ENCODE peak calls at places on chromosomes 2 and 18, in nine cellular contexts. J is AG08396; M is cardiac muscle cell; H is activated naive CD4-positive, alpha-beta T cell treated with anti-CD3 and anti-CD28 coated beads for 36 hours; G is nephron progenitor cell; U is thoracic aorta; Z is activated CD4-positive, alpha-beta T cell treated with anti-CD3 and anti-CD28 coated beads for 36 hours; W is NCI-H146; V is CD8-positive, alpha-beta T cell. S is an unnamed sample.

GRCh38 chr2:184339966-184340365 is 258.4 kb upstream of the ZNF804A start:
- DNase-seq in M (no peak), V (no peak), H (no peak), U (no peak), Z (no peak), W (no peak), G (no peak), J (no peak), S (no peak)

GRCh38 chr18:5546660-5547059 is 2.9 kb upstream of the EPB41L3 start:
- DNase-seq in H (peak), U (no peak), W (peak), Z (peak), G (peak), J (no peak), M (peak), V (no peak), S (peak)

GRCh38 chr2:226559536-226559935 is 240.1 kb downstream of the IRS1 start:
- DNase-seq in Z (no peak), M (no peak), G (no peak), J (no peak), U (no peak), V (no peak), W (no peak), H (no peak), S (no peak)

GRCh38 chr2:43225788-43226557 is 433 bp downstream of the ZFP36L2 start:
- DNase-seq in V (peak), M (peak), Z (peak), U (no peak), W (peak), J (peak), H (peak), G (peak), S (peak)

GRCh38 chr2:166881177-166881576 is 7.1 kb upstream of the XIRP2 start:
- DNase-seq in H (no peak), Z (no peak), W (no peak), G (no peak), V (no peak), J (no peak), U (no peak), M (no peak), S (no peak)

GRCh38 chr2:198040820-198041219 is 236.4 kb downstream of the PLCL1 start:
- DNase-seq in V (no peak), Z (no peak), J (no peak), M (no peak), H (no peak), W (no peak), U (no peak), G (no peak), S (no peak)

GRCh38 chr2:6653281-6653750 is 212.4 kb downstream of the CMPK2 start:
- DNase-seq in M (no peak), H (no peak), V (no peak), J (no peak), G (no peak), W (no peak), Z (no peak), U (no peak), S (no peak)

GRCh38 chr2:232341739-232342126 is 36.8 kb upstream of the ALPP start:
- DNase-seq in G (peak), Z (peak), W (no peak), J (no peak), V (no peak), M (no peak), U (no peak), H (no peak), S (no peak)

GRCh38 chr2:37976411-37976810 is 51.3 kb downstream of the RMDN2 start:
- DNase-seq in V (no peak), G (no peak), H (no peak), U (no peak), J (no peak), W (no peak), Z (no peak), M (no peak), S (no peak)

GRCh38 chr2:86134709-86135108 is 28.7 kb downstream of the PTCD3 start:
- DNase-seq in J (no peak), Z (no peak), M (no peak), G (no peak), V (no peak), W (no peak), H (no peak), U (no peak), S (no peak)

GRCh38 chr2:191304939-191305875 is 60.0 kb downstream of the MYO1B start:
- DNase-seq in Z (no peak), U (no peak), W (no peak), G (no peak), M (no peak), V (no peak), H (no peak), J (peak), S (peak)

GRCh38 chr2:109374548-109375130 is 239.1 kb downstream of the SEPTIN10 start:
- DNase-seq in J (no peak), W (no peak), U (no peak), M (no peak), V (peak), Z (no peak), H (no peak), G (no peak), S (no peak)

GRCh38 chr2:206480161-206480560 is 36.8 kb downstream of the ADAM23 start:
- DNase-seq in H (no peak), U (no peak), J (no peak), M (peak), Z (no peak), V (no peak), W (no peak), G (peak), S (no peak)

GRCh38 chr2:174729797-174730529 is 34.3 kb downstream of the CHRNA1 start:
- DNase-seq in V (peak), J (peak), U (no peak), G (no peak), Z (peak), W (peak), M (peak), H (peak), S (no peak)

GRCh38 chr2:71070294-71071025 is 2.0 kb downstream of the NAGK start:
- DNase-seq in G (no peak), J (peak), Z (peak), W (no peak), M (peak), U (no peak), H (peak), V (no peak), S (no peak)

GRCh38 chr2:227472265-227473018 is 486 bp downstream of the AGFG1 start:
- DNase-seq in H (peak), G (peak), W (peak), J (peak), Z (peak), U (no peak), M (peak), V (no peak), S (peak)

GRCh38 chr2:118865106-118865505 is 17.7 kb upstream of the EN1 start:
- DNase-seq in G (peak), V (no peak), J (peak), U (no peak), M (peak), H (peak), Z (peak), W (no peak), S (no peak)

GRCh38 chr2:230870544-230871360 is 6.0 kb downstream of the ITM2C start:
- DNase-seq in J (no peak), V (no peak), H (no peak), M (peak), Z (no peak), U (no peak), G (peak), W (peak), S (no peak)

GRCh38 chr2:202716114-202716718 is 81.4 kb downstream of the FAM117B start:
- DNase-seq in J (no peak), V (no peak), M (no peak), U (no peak), Z (no peak), W (no peak), H (no peak), G (no peak), S (no peak)

GRCh38 chr18:9775172-9775571 is 67.1 kb downstream of the RAB31 start:
- DNase-seq in Z (no peak), V (no peak), G (no peak), M (no peak), W (no peak), H (no peak), U (no peak), J (no peak), S (no peak)

GRCh38 chr2:3309496-3310355 is 67.9 kb downstream of the EIPR1 start:
- DNase-seq in G (no peak), V (no peak), M (no peak), U (no peak), J (no peak), H (no peak), Z (no peak), W (no peak), S (no peak)

GRCh38 chr18:70337139-70337972 is 48.5 kb downstream of the SOCS6 start:
- DNase-seq in U (no peak), V (no peak), H (no peak), W (no peak), G (no peak), Z (no peak), J (peak), M (peak), S (no peak)

GRCh38 chr2:144201868-144202468 is 318.0 kb downstream of the ZEB2 start:
- DNase-seq in V (no peak), W (no peak), Z (peak), H (peak), U (no peak), G (no peak), J (peak), M (no peak), S (no peak)

GRCh38 chr2:130864830-130865229 is 28.1 kb downstream of the ARHGEF4 start:
- DNase-seq in Z (no peak), M (no peak), U (no peak), H (peak), J (no peak), V (no peak), G (no peak), W (peak), S (no peak)

GRCh38 chr2:218405365-218406208 is 5.9 kb downstream of the CTDSP1 start:
- DNase-seq in Z (peak), M (peak), J (no peak), V (peak), G (no peak), U (no peak), W (no peak), H (no peak), S (peak)

GRCh38 chr2:210938228-210938627 is 381.8 kb downstream of the CPS1 start:
- DNase-seq in Z (no peak), M (peak), U (no peak), G (no peak), V (no peak), H (no peak), J (no peak), W (no peak), S (no peak)

GRCh38 chr2:146624429-146624828 is 1220.4 kb upstream of the ACVR2A start:
- DNase-seq in H (no peak), U (no peak), Z (no peak), V (no peak), W (peak), G (no peak), J (no peak), M (no peak), S (no peak)

GRCh38 chr18:70288171-70288850 is 534 bp upstream of the SOCS6 start:
- DNase-seq in H (peak), M (no peak), J (peak), Z (peak), U (no peak), V (no peak), G (no peak), W (peak), S (no peak)

S was measured in tibial artery.